ENCODE peak calls at places on chromosomes 13 and 19, in seven cellular contexts. One of them, this sample, is unnamed.
A peak's percentile ranks its signal among the peaks of the same experiment; 100 is the strongest.

GRCh38 chr13:46698910-46699460 is 98.0 kb downstream of the ESD start:
- DNase-seq in transverse colon: no peak
- DNase-seq in uterus: no peak
- DNase-seq in A549: no peak
- DNase-seq in Peyer's patch: no peak
- DNase-seq in adrenal gland: peak; percentile 36
- DNase-seq in H54: no peak
- DNase-seq in this sample: peak; percentile 85

GRCh38 chr13:30253830-30254229 is 53.5 kb downstream of the KATNAL1 start:
- DNase-seq in A549: no peak
- DNase-seq in transverse colon: no peak
- DNase-seq in H54: no peak
- DNase-seq in adrenal gland: no peak
- DNase-seq in uterus: no peak
- DNase-seq in Peyer's patch: no peak
- DNase-seq in this sample: no peak

GRCh38 chr19:29807178-29807577 is 4.6 kb upstream of the CCNE1 start:
- DNase-seq in adrenal gland: no peak
- DNase-seq in H54: no peak
- DNase-seq in A549: no peak
- DNase-seq in Peyer's patch: no peak
- DNase-seq in transverse colon: no peak
- DNase-seq in uterus: no peak
- DNase-seq in this sample: no peak

GRCh38 chr13:52780092-52780491 is 40.5 kb upstream of the CNMD start:
- DNase-seq in H54: no peak
- DNase-seq in uterus: no peak
- DNase-seq in transverse colon: no peak
- DNase-seq in A549: no peak
- DNase-seq in adrenal gland: no peak
- DNase-seq in Peyer's patch: no peak
- DNase-seq in this sample: no peak

GRCh38 chr13:66077286-66077685 is 1152.8 kb downstream of the PCDH9 start:
- DNase-seq in uterus: no peak
- DNase-seq in transverse colon: no peak
- DNase-seq in Peyer's patch: no peak
- DNase-seq in A549: no peak
- DNase-seq in adrenal gland: no peak
- DNase-seq in H54: no peak
- DNase-seq in this sample: peak; percentile 2

GRCh38 chr19:51440846-51441409 is 17.3 kb downstream of the SIGLEC8 start:
- DNase-seq in A549: no peak
- DNase-seq in transverse colon: no peak
- DNase-seq in adrenal gland: no peak
- DNase-seq in uterus: no peak
- DNase-seq in Peyer's patch: no peak
- DNase-seq in H54: no peak
- DNase-seq in this sample: peak; percentile 47

GRCh38 chr19:7779631-7780486 is 16.8 kb downstream of the CLEC4M start:
- DNase-seq in Peyer's patch: no peak
- DNase-seq in adrenal gland: no peak
- DNase-seq in A549: no peak
- DNase-seq in uterus: no peak
- DNase-seq in transverse colon: no peak
- DNase-seq in H54: no peak
- DNase-seq in this sample: no peak

GRCh38 chr13:44969858-44970484 is 19.3 kb downstream of the NUFIP1 start:
- DNase-seq in transverse colon: no peak
- DNase-seq in A549: peak; percentile 13
- DNase-seq in H54: no peak
- DNase-seq in Peyer's patch: no peak
- DNase-seq in uterus: no peak
- DNase-seq in adrenal gland: no peak
- DNase-seq in this sample: peak; percentile 47

GRCh38 chr19:30090963-30091362 is 148.9 kb downstream of the URI1 start:
- DNase-seq in uterus: no peak
- DNase-seq in adrenal gland: no peak
- DNase-seq in A549: no peak
- DNase-seq in transverse colon: no peak
- DNase-seq in Peyer's patch: no peak
- DNase-seq in H54: no peak
- DNase-seq in this sample: no peak

GRCh38 chr19:39196320-39196719 is 444 bp upstream of the NCCRP1 start:
- DNase-seq in Peyer's patch: no peak
- DNase-seq in transverse colon: no peak
- DNase-seq in A549: no peak
- DNase-seq in uterus: no peak
- DNase-seq in adrenal gland: no peak
- DNase-seq in H54: no peak
- DNase-seq in this sample: no peak

GRCh38 chr13:97346097-97346496 is 87.9 kb upstream of the RAP2A start:
- DNase-seq in H54: no peak
- DNase-seq in uterus: no peak
- DNase-seq in A549: no peak
- DNase-seq in Peyer's patch: no peak
- DNase-seq in transverse colon: no peak
- DNase-seq in adrenal gland: no peak
- DNase-seq in this sample: no peak

GRCh38 chr13:98576215-98576945 is 527 bp downstream of the STK24 start:
- DNase-seq in A549: no peak
- DNase-seq in uterus: peak; percentile 61
- DNase-seq in transverse colon: peak; percentile 70
- DNase-seq in Peyer's patch: peak; percentile 47
- DNase-seq in adrenal gland: peak; percentile 51
- DNase-seq in H54: no peak
- DNase-seq in this sample: peak; percentile 81

DNA sequence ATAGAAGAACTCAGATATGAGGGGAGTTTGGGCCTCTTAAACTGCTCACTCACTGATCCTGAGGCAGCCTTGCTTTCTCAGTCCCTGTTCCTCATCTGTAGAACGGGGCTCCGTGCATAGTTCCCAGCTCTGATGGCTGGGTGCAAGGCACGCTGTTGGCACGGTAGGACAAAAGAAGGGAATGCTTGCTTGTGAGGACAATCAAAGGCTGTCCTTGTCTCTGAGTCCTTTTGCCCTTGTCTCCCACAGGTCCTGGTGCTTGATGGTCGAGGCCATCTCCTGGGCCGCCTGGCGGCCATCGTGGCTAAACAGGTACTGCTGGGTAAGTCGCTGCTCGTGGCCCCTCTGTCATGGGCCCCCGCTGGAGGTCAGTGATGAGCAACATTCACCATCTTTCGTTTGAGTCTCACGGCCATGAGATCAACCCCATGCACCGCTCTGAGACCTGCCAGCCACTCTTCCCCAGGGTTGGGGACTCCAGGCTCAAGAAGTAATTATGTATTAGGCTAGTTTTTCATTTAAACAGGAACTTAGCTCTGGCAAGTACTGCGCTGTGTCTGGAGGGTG is 2.3 kb downstream of the RPL13A start:
- DNase-seq in A549: no peak
- DNase-seq in uterus: no peak
- DNase-seq in Peyer's patch: peak; percentile 68
- DNase-seq in transverse colon: no peak
- DNase-seq in H54: no peak
- DNase-seq in adrenal gland: peak; percentile 56
- DNase-seq in this sample: no peak
- TF ChIP-seq POLR2A in A549: no peak
- TF ChIP-seq POLR2A in uterus: no peak
- TF ChIP-seq POLR2A in Peyer's patch: no peak
- TF ChIP-seq POLR2A in transverse colon: no peak
- TF ChIP-seq POLR2A in H54: no peak
- TF ChIP-seq POLR2A in adrenal gland: no peak
- TF ChIP-seq POLR2A in this sample: peak; percentile 13

DNA sequence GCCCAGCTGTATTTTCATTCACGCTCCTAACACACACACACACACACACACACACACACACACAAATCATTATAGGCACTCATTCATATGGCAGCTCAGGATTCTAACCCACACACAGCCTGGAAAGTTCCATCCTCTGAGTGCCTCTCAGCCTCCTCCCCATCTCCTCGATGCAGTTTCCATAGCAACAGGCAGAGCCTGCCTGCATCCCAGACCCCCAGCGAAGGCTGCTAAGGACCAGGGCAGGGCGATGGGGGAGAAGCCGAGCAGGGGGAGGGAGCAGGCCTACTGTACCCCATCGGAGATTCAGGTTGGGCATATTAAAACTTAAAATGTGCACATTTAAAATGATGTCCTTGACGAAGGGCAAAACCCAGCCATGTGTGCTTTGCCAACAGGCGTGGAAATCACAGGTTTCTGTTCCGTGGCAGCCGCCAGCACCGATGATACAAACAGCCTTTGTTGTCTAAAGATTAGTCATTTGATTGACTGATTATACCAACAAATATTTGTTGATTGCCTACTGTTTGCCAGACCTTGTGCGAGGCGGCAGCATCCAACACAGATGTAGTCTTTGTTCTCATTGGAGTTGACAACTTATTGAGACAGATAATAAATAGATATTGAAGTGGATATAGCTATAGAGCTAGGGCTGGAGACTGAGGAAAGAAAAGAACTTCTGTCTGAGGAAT is 43.8 kb upstream of the USP29 start:
- DNase-seq in H54: no peak
- DNase-seq in transverse colon: no peak
- DNase-seq in uterus: no peak
- DNase-seq in adrenal gland: no peak
- DNase-seq in A549: no peak
- DNase-seq in Peyer's patch: no peak
- DNase-seq in this sample: no peak
- TF ChIP-seq POLR2A in H54: no peak
- TF ChIP-seq POLR2A in transverse colon: no peak
- TF ChIP-seq POLR2A in uterus: no peak
- TF ChIP-seq POLR2A in adrenal gland: no peak
- TF ChIP-seq POLR2A in A549: no peak
- TF ChIP-seq POLR2A in Peyer's patch: no peak
- TF ChIP-seq POLR2A in this sample: no peak

GRCh38 chr13:48976677-48977625 is 1.2 kb downstream of the FNDC3A start:
- DNase-seq in A549: no peak
- DNase-seq in transverse colon: peak; percentile 85
- DNase-seq in uterus: no peak
- DNase-seq in Peyer's patch: peak; percentile 66
- DNase-seq in H54: no peak
- DNase-seq in adrenal gland: no peak
- DNase-seq in this sample: peak; percentile 52
- TF ChIP-seq POLR2A in A549: no peak
- TF ChIP-seq POLR2A in transverse colon: peak; percentile 34
- TF ChIP-seq POLR2A in uterus: no peak
- TF ChIP-seq POLR2A in Peyer's patch: peak; percentile 55
- TF ChIP-seq POLR2A in H54: no peak
- TF ChIP-seq POLR2A in adrenal gland: peak; percentile 7
- TF ChIP-seq POLR2A in this sample: no peak

DNA sequence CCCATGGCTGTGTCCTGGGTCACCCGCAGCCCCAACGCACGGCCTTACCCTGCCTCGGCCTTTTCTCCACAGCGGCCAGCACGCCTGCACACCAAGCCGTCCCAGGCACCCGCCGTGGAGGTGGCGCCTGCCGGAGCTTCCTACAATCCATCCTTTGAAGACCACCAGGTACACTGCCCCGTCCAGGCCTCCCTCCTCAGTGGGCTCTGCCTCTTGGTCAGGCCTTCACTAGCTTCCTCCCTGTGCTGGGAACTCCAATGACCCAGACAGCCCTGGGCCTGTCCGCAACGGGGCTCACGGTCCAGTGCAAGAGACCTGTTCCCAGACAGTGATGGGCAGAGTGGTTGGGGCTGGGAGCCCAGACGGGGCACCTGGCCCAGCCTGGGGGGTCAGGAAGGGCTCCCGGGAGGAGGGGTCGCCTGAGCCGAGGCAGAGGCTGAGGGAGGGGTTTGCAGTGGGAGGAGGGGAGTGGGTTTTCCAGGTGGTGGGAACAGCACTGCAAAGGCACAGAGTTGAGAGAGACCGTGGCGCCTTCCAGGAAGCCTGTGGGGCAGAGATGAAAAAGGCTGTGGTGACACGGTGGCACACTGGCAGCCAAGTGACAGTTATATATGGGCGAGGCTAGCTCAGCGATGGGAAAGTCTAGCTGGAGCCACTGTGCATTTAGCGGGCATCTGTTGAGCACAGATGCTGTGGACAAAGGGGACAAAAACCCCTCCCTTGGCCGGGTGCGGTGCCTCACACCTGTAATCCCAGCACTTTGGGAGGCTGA is 7.3 kb downstream of the NOP53 start:
- DNase-seq in A549: no peak
- DNase-seq in transverse colon: no peak
- DNase-seq in H54: no peak
- DNase-seq in uterus: no peak
- DNase-seq in Peyer's patch: no peak
- DNase-seq in adrenal gland: no peak
- DNase-seq in this sample: no peak
- TF ChIP-seq POLR2A in A549: no peak
- TF ChIP-seq POLR2A in transverse colon: no peak
- TF ChIP-seq POLR2A in H54: no peak
- TF ChIP-seq POLR2A in uterus: no peak
- TF ChIP-seq POLR2A in Peyer's patch: no peak
- TF ChIP-seq POLR2A in adrenal gland: no peak
- TF ChIP-seq POLR2A in this sample: no peak

GRCh38 chr13:113584205-113584869 is at the start of gene TFDP1:
- DNase-seq in uterus: peak; percentile 62
- DNase-seq in adrenal gland: peak; percentile 55
- DNase-seq in transverse colon: peak; percentile 79
- DNase-seq in H54: peak; percentile 100
- DNase-seq in Peyer's patch: peak; percentile 39
- DNase-seq in A549: peak; percentile 75
- DNase-seq in this sample: peak; percentile 93
- TF ChIP-seq POLR2A in uterus: no peak
- TF ChIP-seq POLR2A in adrenal gland: peak; percentile 16
- TF ChIP-seq POLR2A in transverse colon: no peak
- TF ChIP-seq POLR2A in H54: peak; percentile 74
- TF ChIP-seq POLR2A in Peyer's patch: peak; percentile 46
- TF ChIP-seq POLR2A in A549: peak; percentile 84
- TF ChIP-seq POLR2A in this sample: peak; percentile 47

This sample was measured in erythroblast.